ENCODE peak calls at places on chromosomes 5 and 9, in ten cellular contexts. Z is PC-3, Y is thyroid gland, W is Panc1, X is lower lobe of right lung, F is tibial artery, U is fibroblast of lung, A is IMR-90, D is OCI-LY7, I is colonic mucosa. S is an unnamed sample. For H3K4me1, the result is how much of the 10 kb centered on the place peaks cover.

GRCh38 chr5:117266237-117266725 is 691.7 kb upstream of the SEMA6A start:
- DNase-seq in U (peak), D (no peak), X (no peak), I (no peak), Y (no peak), A (no peak), Z (no peak), W (no peak), F (no peak), S (no peak)

GRCh38 chr5:110085826-110086225 is 396.1 kb downstream of the MAN2A1 start:
- DNase-seq in A (no peak), Y (no peak), X (no peak), D (no peak), F (no peak), Z (no peak), U (no peak), I (no peak), W (no peak), S (no peak)

GRCh38 chr9:78808087-78808486 is 511.2 kb downstream of the PSAT1 start:
- DNase-seq in A (no peak), D (no peak), Y (no peak), W (no peak), I (no peak), X (no peak), U (no peak), F (no peak), Z (no peak), S (no peak)

GRCh38 chr5:92519717-92520632 is 1061.0 kb downstream of the NR2F1-AS1 start:
- DNase-seq in A (peak), Y (no peak), Z (peak), F (no peak), I (no peak), D (no peak), W (no peak), U (peak), X (no peak), S (no peak)

GRCh38 chr9:99181621-99182020 is 40.1 kb downstream of the ALG2 start:
- DNase-seq in U (peak), Z (no peak), A (peak), W (no peak), Y (no peak), I (no peak), F (no peak), D (no peak), X (no peak), S (no peak)

GRCh38 chr5:55568629-55569512 is 34.1 kb upstream of the PLPP1 start:
- DNase-seq in A (no peak), D (no peak), X (no peak), F (no peak), W (no peak), Y (no peak), U (peak), Z (no peak), I (no peak), S (no peak)

GRCh38 chr5:80632700-80633099 is 21.8 kb upstream of the MSH3 start:
- DNase-seq in U (no peak), Z (no peak), X (no peak), A (no peak), W (no peak), F (no peak), D (no peak), Y (no peak), I (no peak), S (no peak)

GRCh38 chr5:147479949-147480348 is 29.9 kb downstream of the DPYSL3 start:
- DNase-seq in X (no peak), I (no peak), A (peak), W (no peak), U (peak), F (no peak), D (no peak), Z (peak), Y (no peak), S (no peak)

GRCh38 chr5:141960018-141960417 is 2.0 kb upstream of the PCDH12 start:
- DNase-seq in X (no peak), U (no peak), D (peak), F (no peak), Z (no peak), W (no peak), I (no peak), Y (no peak), A (no peak), S (no peak)

GRCh38 chr5:172931001-172931536 is 28.2 kb upstream of the RPL26L1 start:
- DNase-seq in X (no peak), U (peak), D (no peak), Z (peak), I (no peak), F (peak), Y (peak), W (no peak), A (peak), S (no peak)

GRCh38 chr9:121859646-121860045 is 208.2 kb downstream of the DAB2IP start:
- DNase-seq in X (no peak), A (no peak), Y (no peak), U (no peak), Z (no peak), D (no peak), W (no peak), F (no peak), I (no peak), S (no peak)

GRCh38 chr9:127965953-127966352 is 14.8 kb downstream of the EEIG1 start:
- DNase-seq in Y (no peak), D (no peak), I (no peak), X (no peak), A (no peak), Z (no peak), W (no peak), U (no peak), F (no peak), S (no peak)

GRCh38 chr9:93652604-93653592 is 76.5 kb downstream of the PHF2 start:
- DNase-seq in U (no peak), Z (no peak), Y (peak), A (no peak), X (peak), I (no peak), D (no peak), W (no peak), F (peak), S (no peak)

GRCh38 chr9:23826120-23826629 is at the start of gene ELAVL2:
- DNase-seq in Y (peak), F (peak), I (peak), W (no peak), U (peak), A (peak), D (no peak), X (peak), Z (peak), S (peak)

GRCh38 chr5:37665889-37666288 is 174.0 kb downstream of the GDNF start:
- DNase-seq in X (peak), I (no peak), W (no peak), F (no peak), U (peak), Z (no peak), D (no peak), A (no peak), Y (peak), S (no peak)

GRCh38 chr9:76905661-76905983 is 292 bp downstream of the PRUNE2 start:
- DNase-seq in I (no peak), U (peak), W (no peak), Y (no peak), X (no peak), F (no peak), A (no peak), D (no peak), Z (no peak), S (no peak)

GRCh38 chr9:7123743-7124142 is 366.0 kb downstream of the KDM4C start:
- DNase-seq in D (no peak), A (no peak), F (no peak), Y (peak), W (no peak), U (peak), I (no peak), X (no peak), Z (peak), S (no peak)

GRCh38 chr5:127885176-127885575 is 182.0 kb downstream of the CCDC192 start:
- DNase-seq in W (no peak), U (no peak), Z (peak), I (peak), Y (no peak), D (no peak), A (no peak), F (no peak), X (no peak), S (no peak)

GRCh38 chr9:35791321-35791921 is at the start of gene NPR2:
- DNase-seq in Z (no peak), U (peak), W (no peak), A (peak), X (no peak), D (no peak), I (no peak), Y (peak), F (peak), S (no peak)

GRCh38 chr5:172958268-172959046 is 767 bp upstream of the RPL26L1 start:
- DNase-seq in X (peak), A (peak), W (no peak), Z (peak), F (peak), D (peak), U (peak), Y (peak), I (peak), S (peak)

GRCh38 chr5:4191703-4192102 is 596.1 kb downstream of the IRX1 start:
- DNase-seq in X (no peak), F (no peak), U (no peak), A (no peak), D (no peak), Y (no peak), W (no peak), Z (no peak), I (no peak), S (no peak)

GRCh38 chr5:83368317-83368716 is 103.2 kb upstream of the VCAN start:
- DNase-seq in I (no peak), A (peak), D (no peak), X (peak), Z (peak), U (peak), W (no peak), Y (no peak), F (no peak), S (no peak)

GRCh38 chr5:171783051-171783450 is 2.6 kb upstream of the SMIM23 start:
- DNase-seq in W (no peak), A (peak), U (peak), Z (peak), D (no peak), X (no peak), Y (no peak), I (no peak), F (no peak), S (no peak)

GRCh38 chr5:75670571-75670970 is 46.7 kb downstream of the POC5 start:
- DNase-seq in D (no peak), U (peak), I (no peak), W (no peak), A (peak), X (no peak), F (no peak), Y (peak), Z (no peak), S (no peak)

GRCh38 chr5:139120521-139120920 is 77.6 kb downstream of the SIL1 start:
- DNase-seq in X (no peak), F (peak), Y (peak), D (no peak), I (no peak), U (no peak), Z (no peak), W (no peak), A (no peak), S (no peak)
- H3K4me1 ChIP-seq in X (under half), F (half or more), Y (under half), D (under half), I (under half), U (under half), Z (under half), W (under half), A (under half), S (under half)

DNA sequence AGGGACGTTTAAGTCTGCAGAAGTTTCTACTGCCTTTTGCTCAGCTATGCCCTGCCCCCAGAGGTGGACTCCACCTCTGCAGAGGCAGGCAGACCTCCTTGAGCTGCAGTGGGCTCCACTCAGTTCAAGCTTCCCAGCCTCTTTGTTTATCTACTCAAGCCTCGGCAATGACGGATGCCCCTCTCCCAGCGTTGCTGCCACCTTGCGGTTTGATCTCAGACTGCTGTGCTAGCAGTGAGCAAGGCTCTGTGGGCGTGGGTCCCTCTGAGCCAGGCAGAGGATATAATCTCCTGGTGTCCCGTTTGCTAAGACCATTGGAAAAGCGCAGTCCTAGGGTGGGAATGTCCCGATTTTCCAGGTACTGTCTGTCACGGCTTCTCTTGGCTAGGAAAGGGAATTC is 2188.5 kb upstream of the WWC1 start:
- DNase-seq in X (no peak), F (no peak), A (no peak), D (no peak), U (no peak), W (no peak), I (no peak), Y (no peak), Z (no peak), S (no peak)
- H3K27ac ChIP-seq in X (no peak), F (no peak), A (no peak), D (no peak), U (no peak), W (no peak), I (no peak), Y (no peak), Z (no peak), S (no peak)

GRCh38 chr5:158824167-158824882 is 275.4 kb downstream of the EBF1 start:
- DNase-seq in Y (no peak), A (no peak), I (no peak), U (no peak), Z (no peak), D (peak), F (no peak), W (no peak), X (no peak), S (no peak)

GRCh38 chr5:158819840-158820620 is 279.7 kb downstream of the EBF1 start:
- DNase-seq in A (peak), X (no peak), W (no peak), Z (peak), I (no peak), Y (no peak), U (peak), D (peak), F (no peak), S (no peak)

GRCh38 chr5:158820891-158821290 is 278.8 kb downstream of the EBF1 start:
- DNase-seq in Y (no peak), F (no peak), D (peak), U (no peak), X (no peak), Z (no peak), A (no peak), I (no peak), W (no peak), S (no peak)

GRCh38 chr5:158821321-158821720 is 278.4 kb downstream of the EBF1 start:
- DNase-seq in Y (no peak), W (no peak), F (no peak), A (no peak), D (no peak), Z (no peak), X (no peak), U (no peak), I (no peak), S (no peak)

GRCh38 chr5:158822099-158822498 is 277.6 kb downstream of the EBF1 start:
- DNase-seq in F (no peak), I (no peak), Y (no peak), A (no peak), Z (no peak), D (no peak), U (no peak), W (no peak), X (no peak), S (no peak)
- H3K4me1 ChIP-seq in F (under half), I (under half), Y (under half), A (under half), Z (under half), D (half or more), U (under half), W (under half), X (under half), S (under half)

GRCh38 chr9:95736891-95737522 is 138.5 kb upstream of the ERCC6L2 start:
- DNase-seq in F (no peak), I (no peak), U (no peak), W (no peak), A (no peak), D (no peak), X (no peak), Y (peak), Z (no peak), S (no peak)

GRCh38 chr9:95738438-95738837 is 137.1 kb upstream of the ERCC6L2 start:
- DNase-seq in I (no peak), D (no peak), A (no peak), U (no peak), X (no peak), W (no peak), F (no peak), Y (no peak), Z (no peak), S (no peak)

GRCh38 chr9:95735701-95736100 is 139.8 kb upstream of the ERCC6L2 start:
- DNase-seq in D (no peak), X (no peak), W (no peak), F (no peak), I (no peak), A (no peak), U (no peak), Y (no peak), Z (peak), S (no peak)

GRCh38 chr9:95733687-95734659 is 141.5 kb upstream of the ERCC6L2 start:
- DNase-seq in F (no peak), Z (no peak), X (no peak), Y (no peak), A (no peak), W (no peak), D (no peak), U (no peak), I (no peak), S (no peak)

GRCh38 chr9:95736370-95736769 is 139.1 kb upstream of the ERCC6L2 start:
- DNase-seq in A (no peak), I (no peak), X (no peak), U (no peak), D (peak), Z (peak), F (no peak), W (no peak), Y (no peak), S (no peak)
- H3K27ac ChIP-seq in A (no peak), I (no peak), X (no peak), U (no peak), D (no peak), Z (no peak), F (no peak), W (no peak), Y (no peak), S (no peak)

GRCh38 chr5:143313298-143313852 is 90.1 kb downstream of the NR3C1 start:
- DNase-seq in I (no peak), W (no peak), D (no peak), F (no peak), Y (no peak), A (no peak), X (no peak), U (no peak), Z (peak), S (no peak)
- H3K4me1 ChIP-seq in I (under half), W (under half), D (under half), F (half or more), Y (under half), A (under half), X (under half), U (under half), Z (half or more), S (under half)

DNA sequence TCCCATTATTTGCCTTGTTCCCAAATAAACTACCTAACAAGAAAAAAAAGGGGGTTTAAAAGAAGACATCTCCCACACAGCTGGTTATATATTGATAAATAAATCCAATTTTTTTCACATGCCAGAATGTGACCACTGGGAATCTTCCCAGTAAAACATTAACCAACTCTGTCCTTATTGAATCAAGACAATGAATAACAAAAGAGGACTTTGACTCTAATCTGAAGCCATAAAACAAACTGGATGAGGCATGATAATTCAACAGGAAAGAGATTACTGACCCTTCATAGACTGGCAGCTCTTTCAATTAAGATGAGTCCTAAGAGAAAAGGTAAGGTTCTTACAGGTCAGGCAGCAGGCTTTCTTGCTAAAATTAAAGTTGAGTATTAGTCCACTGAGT is 165.8 kb upstream of the CDH6 start:
- DNase-seq in A (no peak), I (no peak), Z (no peak), W (no peak), U (no peak), D (no peak), Y (no peak), F (no peak), X (no peak), S (no peak)
- H3K27ac ChIP-seq in A (no peak), I (no peak), Z (no peak), W (no peak), U (no peak), D (no peak), Y (no peak), F (no peak), X (no peak), S (no peak)

GRCh38 chr9:136368190-136368589 is 4.6 kb upstream of the DNLZ start:
- DNase-seq in A (no peak), W (no peak), F (no peak), Y (no peak), I (no peak), Z (no peak), D (no peak), X (no peak), U (no peak), S (no peak)
- H3K4me1 ChIP-seq in A (under half), W (under half), F (under half), Y (under half), I (under half), Z (under half), D (under half), X (under half), U (under half), S (under half)

GRCh38 chr9:135580664-135581380 is 19.3 kb downstream of the PAEP start:
- DNase-seq in A (no peak), D (no peak), F (no peak), X (no peak), I (no peak), W (no peak), U (no peak), Z (no peak), Y (no peak), S (no peak)
- H3K27ac ChIP-seq in A (no peak), D (no peak), F (no peak), X (no peak), I (no peak), W (no peak), U (no peak), Z (no peak), Y (no peak), S (no peak)

GRCh38 chr5:170573660-170574059 is 69.8 kb downstream of the KCNIP1 start:
- DNase-seq in A (no peak), D (no peak), Y (no peak), W (no peak), U (no peak), I (no peak), F (no peak), X (no peak), Z (no peak), S (no peak)
- H3K4me1 ChIP-seq in A (under half), D (under half), Y (under half), W (under half), U (under half), I (under half), F (under half), X (under half), Z (under half), S (under half)

GRCh38 chr9:89536618-89537017 is 38.7 kb upstream of the SEMA4D start:
- DNase-seq in F (no peak), A (no peak), X (no peak), I (no peak), Z (no peak), U (no peak), D (no peak), W (no peak), Y (no peak), S (no peak)
- H3K27ac ChIP-seq in F (no peak), A (no peak), X (peak), I (no peak), Z (no peak), U (no peak), D (no peak), W (no peak), Y (no peak), S (no peak)